ENCODE peak calls at places on chromosomes 3 and 15, in ten cellular contexts. One of them, this sample, is unnamed.

GRCh38 chr3:32510075-32510724 is 7.5 kb upstream of the CMTM6 start:
- DNase-seq in heart left ventricle: peak; percentile 51
- DNase-seq in HuH-7: peak; percentile 93
- DNase-seq in T follicular helper cell: peak; percentile 48
- DNase-seq in GM12865: peak; percentile 78
- DNase-seq in WERI-Rb-1: peak; percentile 68
- DNase-seq in GM03348: peak; percentile 74
- DNase-seq in progenitor cell of endocrine pancreas: peak; percentile 34
- DNase-seq in GF-D8: peak; percentile 26
- DNase-seq in posterior cingulate gyrus: peak; percentile 63
- DNase-seq in this sample: peak; percentile 10

GRCh38 chr15:67156426-67156825 is 91.0 kb downstream of the SMAD3 start:
- DNase-seq in heart left ventricle: no peak
- DNase-seq in HuH-7: no peak
- DNase-seq in T follicular helper cell: no peak
- DNase-seq in GM12865: no peak
- DNase-seq in WERI-Rb-1: no peak
- DNase-seq in GM03348: no peak
- DNase-seq in progenitor cell of endocrine pancreas: no peak
- DNase-seq in GF-D8: no peak
- DNase-seq in posterior cingulate gyrus: no peak
- DNase-seq in this sample: no peak

GRCh38 chr3:21954709-21955108 is 203.7 kb upstream of the ZNF385D start:
- DNase-seq in heart left ventricle: no peak
- DNase-seq in HuH-7: no peak
- DNase-seq in T follicular helper cell: no peak
- DNase-seq in GM12865: no peak
- DNase-seq in WERI-Rb-1: no peak
- DNase-seq in GM03348: peak; percentile 65
- DNase-seq in progenitor cell of endocrine pancreas: no peak
- DNase-seq in GF-D8: no peak
- DNase-seq in posterior cingulate gyrus: no peak
- DNase-seq in this sample: no peak

GRCh38 chr3:13301295-13301987 is 118.7 kb downstream of the NUP210 start:
- DNase-seq in heart left ventricle: no peak
- DNase-seq in HuH-7: no peak
- DNase-seq in T follicular helper cell: no peak
- DNase-seq in GM12865: peak; percentile 41
- DNase-seq in WERI-Rb-1: no peak
- DNase-seq in GM03348: peak; percentile 69
- DNase-seq in progenitor cell of endocrine pancreas: no peak
- DNase-seq in GF-D8: no peak
- DNase-seq in posterior cingulate gyrus: no peak
- DNase-seq in this sample: peak; percentile 39

GRCh38 chr15:87209891-87210649 is 1046.5 kb downstream of the NTRK3 start:
- DNase-seq in heart left ventricle: no peak
- DNase-seq in HuH-7: no peak
- DNase-seq in T follicular helper cell: no peak
- DNase-seq in GM12865: no peak
- DNase-seq in WERI-Rb-1: no peak
- DNase-seq in GM03348: no peak
- DNase-seq in progenitor cell of endocrine pancreas: no peak
- DNase-seq in GF-D8: no peak
- DNase-seq in posterior cingulate gyrus: no peak
- DNase-seq in this sample: no peak

GRCh38 chr3:51710631-51711351 is 3.9 kb downstream of the GRM2 start:
- DNase-seq in heart left ventricle: no peak
- DNase-seq in HuH-7: peak; percentile 72
- DNase-seq in T follicular helper cell: no peak
- DNase-seq in GM12865: no peak
- DNase-seq in WERI-Rb-1: peak; percentile 88
- DNase-seq in GM03348: no peak
- DNase-seq in progenitor cell of endocrine pancreas: no peak
- DNase-seq in GF-D8: no peak
- DNase-seq in posterior cingulate gyrus: no peak
- DNase-seq in this sample: no peak

GRCh38 chr15:70259030-70259424 is 161.3 kb upstream of the TLE3 start:
- DNase-seq in heart left ventricle: peak; percentile 71
- DNase-seq in HuH-7: no peak
- DNase-seq in T follicular helper cell: peak; percentile 56
- DNase-seq in GM12865: peak; percentile 59
- DNase-seq in WERI-Rb-1: no peak
- DNase-seq in GM03348: peak; percentile 58
- DNase-seq in progenitor cell of endocrine pancreas: no peak
- DNase-seq in GF-D8: peak; percentile 48
- DNase-seq in posterior cingulate gyrus: no peak
- DNase-seq in this sample: no peak

GRCh38 chr3:52385157-52385556 is 59.7 kb downstream of the SEMA3G start:
- DNase-seq in heart left ventricle: no peak
- DNase-seq in HuH-7: peak; percentile 76
- DNase-seq in T follicular helper cell: no peak
- DNase-seq in GM12865: peak; percentile 77
- DNase-seq in WERI-Rb-1: peak; percentile 93
- DNase-seq in GM03348: peak; percentile 57
- DNase-seq in progenitor cell of endocrine pancreas: peak; percentile 42
- DNase-seq in GF-D8: no peak
- DNase-seq in posterior cingulate gyrus: no peak
- DNase-seq in this sample: no peak

GRCh38 chr3:190696777-190697501 is 165.6 kb downstream of the GMNC start:
- DNase-seq in heart left ventricle: no peak
- DNase-seq in HuH-7: no peak
- DNase-seq in T follicular helper cell: no peak
- DNase-seq in GM12865: peak; percentile 51
- DNase-seq in WERI-Rb-1: no peak
- DNase-seq in GM03348: peak; percentile 15
- DNase-seq in progenitor cell of endocrine pancreas: no peak
- DNase-seq in GF-D8: no peak
- DNase-seq in posterior cingulate gyrus: no peak
- DNase-seq in this sample: no peak

GRCh38 chr3:73029321-73029796 is 32.1 kb upstream of the EBLN2 start:
- DNase-seq in heart left ventricle: no peak
- DNase-seq in HuH-7: no peak
- DNase-seq in T follicular helper cell: no peak
- DNase-seq in GM12865: no peak
- DNase-seq in WERI-Rb-1: no peak
- DNase-seq in GM03348: peak; percentile 75
- DNase-seq in progenitor cell of endocrine pancreas: no peak
- DNase-seq in GF-D8: no peak
- DNase-seq in posterior cingulate gyrus: no peak
- DNase-seq in this sample: no peak

GRCh38 chr3:23217872-23218554 is 14.9 kb downstream of the UBE2E2 start:
- DNase-seq in heart left ventricle: no peak
- DNase-seq in HuH-7: no peak
- DNase-seq in T follicular helper cell: no peak
- DNase-seq in GM12865: no peak
- DNase-seq in WERI-Rb-1: no peak
- DNase-seq in GM03348: no peak
- DNase-seq in progenitor cell of endocrine pancreas: no peak
- DNase-seq in GF-D8: no peak
- DNase-seq in posterior cingulate gyrus: no peak
- DNase-seq in this sample: no peak

GRCh38 chr15:80932989-80933388 is 56.6 kb downstream of the MESD start:
- DNase-seq in heart left ventricle: peak; percentile 59
- DNase-seq in HuH-7: no peak
- DNase-seq in T follicular helper cell: no peak
- DNase-seq in GM12865: no peak
- DNase-seq in WERI-Rb-1: no peak
- DNase-seq in GM03348: no peak
- DNase-seq in progenitor cell of endocrine pancreas: no peak
- DNase-seq in GF-D8: no peak
- DNase-seq in posterior cingulate gyrus: no peak
- DNase-seq in this sample: no peak

GRCh38 chr15:83504365-83504764 is 57.2 kb downstream of the SH3GL3 start:
- DNase-seq in heart left ventricle: no peak
- DNase-seq in HuH-7: no peak
- DNase-seq in T follicular helper cell: no peak
- DNase-seq in GM12865: no peak
- DNase-seq in WERI-Rb-1: no peak
- DNase-seq in GM03348: no peak
- DNase-seq in progenitor cell of endocrine pancreas: no peak
- DNase-seq in GF-D8: no peak
- DNase-seq in posterior cingulate gyrus: no peak
- DNase-seq in this sample: no peak

This sample was measured in DMS153.